ENCODE peak calls at places on chromosomes 16 and 17, in seven cellular contexts. One of them, this sample, is unnamed.

GRCh38 chr16:89172901-89173628 is 1.5 kb downstream of the CDH15 start:
- DNase-seq in heart left ventricle: no peak
- DNase-seq in transverse colon: no peak
- DNase-seq in neural progenitor cell: peak; percentile 30
- DNase-seq in CD4-positive, alpha-beta T cell: no peak
- DNase-seq in prostate gland: no peak
- DNase-seq in A673: no peak
- DNase-seq in this sample: no peak

GRCh38 chr17:76737082-76737675 is at the start of gene SRSF2:
- DNase-seq in transverse colon: peak; percentile 98
- DNase-seq in neural progenitor cell: peak; percentile 99
- DNase-seq in prostate gland: peak; percentile 97
- DNase-seq in heart left ventricle: peak; percentile 98
- DNase-seq in A673: peak; percentile 100
- DNase-seq in CD4-positive, alpha-beta T cell: peak; percentile 98
- DNase-seq in this sample: peak; percentile 96

GRCh38 chr17:148757-149156 is 11.4 kb downstream of the SCGB1C2 start:
- DNase-seq in transverse colon: no peak
- DNase-seq in neural progenitor cell: no peak
- DNase-seq in heart left ventricle: no peak
- DNase-seq in CD4-positive, alpha-beta T cell: no peak
- DNase-seq in A673: no peak
- DNase-seq in prostate gland: no peak
- DNase-seq in this sample: no peak

GRCh38 chr16:85556456-85557082 is 56.6 kb upstream of the GSE1 start:
- DNase-seq in neural progenitor cell: peak; percentile 71
- DNase-seq in heart left ventricle: peak; percentile 60
- DNase-seq in A673: peak; percentile 45
- DNase-seq in transverse colon: peak; percentile 72
- DNase-seq in prostate gland: peak; percentile 36
- DNase-seq in CD4-positive, alpha-beta T cell: peak; percentile 39
- DNase-seq in this sample: peak; percentile 53

GRCh38 chr17:77320501-77321256 is 179.9 kb downstream of the SEC14L1 start:
- DNase-seq in heart left ventricle: no peak
- DNase-seq in A673: peak; percentile 68
- DNase-seq in neural progenitor cell: no peak
- DNase-seq in prostate gland: no peak
- DNase-seq in CD4-positive, alpha-beta T cell: no peak
- DNase-seq in transverse colon: peak; percentile 29
- DNase-seq in this sample: no peak

GRCh38 chr16:14301150-14302030 is 230.3 kb downstream of the MRTFB start:
- DNase-seq in CD4-positive, alpha-beta T cell: no peak
- DNase-seq in A673: no peak
- DNase-seq in transverse colon: peak; percentile 38
- DNase-seq in neural progenitor cell: peak; percentile 42
- DNase-seq in prostate gland: no peak
- DNase-seq in heart left ventricle: no peak
- DNase-seq in this sample: peak; percentile 65

GRCh38 chr17:57294075-57294474 is 37.8 kb downstream of the MSI2 start:
- DNase-seq in CD4-positive, alpha-beta T cell: no peak
- DNase-seq in prostate gland: no peak
- DNase-seq in A673: no peak
- DNase-seq in heart left ventricle: no peak
- DNase-seq in transverse colon: no peak
- DNase-seq in neural progenitor cell: no peak
- DNase-seq in this sample: no peak

GRCh38 chr16:80931985-80932720 is 74.5 kb downstream of the CMC2 start:
- DNase-seq in prostate gland: peak; percentile 74
- DNase-seq in CD4-positive, alpha-beta T cell: no peak
- DNase-seq in heart left ventricle: peak; percentile 78
- DNase-seq in neural progenitor cell: peak; percentile 72
- DNase-seq in A673: peak; percentile 48
- DNase-seq in transverse colon: peak; percentile 41
- DNase-seq in this sample: peak; percentile 71

GRCh38 chr16:676565-677297 is 1.3 kb downstream of the RHBDL1 start:
- DNase-seq in prostate gland: peak; percentile 89
- DNase-seq in A673: no peak
- DNase-seq in heart left ventricle: no peak
- DNase-seq in transverse colon: peak; percentile 93
- DNase-seq in CD4-positive, alpha-beta T cell: no peak
- DNase-seq in neural progenitor cell: no peak
- DNase-seq in this sample: no peak

GRCh38 chr17:67663445-67663844 is 54.3 kb upstream of the NOL11 start:
- DNase-seq in prostate gland: no peak
- DNase-seq in A673: no peak
- DNase-seq in CD4-positive, alpha-beta T cell: no peak
- DNase-seq in neural progenitor cell: no peak
- DNase-seq in heart left ventricle: no peak
- DNase-seq in transverse colon: no peak
- DNase-seq in this sample: no peak

GRCh38 chr16:58018803-58019202 is 6.8 kb upstream of the MMP15 start:
- DNase-seq in CD4-positive, alpha-beta T cell: no peak
- DNase-seq in heart left ventricle: no peak
- DNase-seq in neural progenitor cell: peak; percentile 39
- DNase-seq in A673: no peak
- DNase-seq in prostate gland: no peak
- DNase-seq in transverse colon: no peak
- DNase-seq in this sample: no peak

GRCh38 chr16:3812469-3813172 is 67.9 kb downstream of the CREBBP start:
- DNase-seq in transverse colon: no peak
- DNase-seq in A673: no peak
- DNase-seq in prostate gland: no peak
- DNase-seq in neural progenitor cell: no peak
- DNase-seq in CD4-positive, alpha-beta T cell: no peak
- DNase-seq in heart left ventricle: no peak
- DNase-seq in this sample: no peak

DNA sequence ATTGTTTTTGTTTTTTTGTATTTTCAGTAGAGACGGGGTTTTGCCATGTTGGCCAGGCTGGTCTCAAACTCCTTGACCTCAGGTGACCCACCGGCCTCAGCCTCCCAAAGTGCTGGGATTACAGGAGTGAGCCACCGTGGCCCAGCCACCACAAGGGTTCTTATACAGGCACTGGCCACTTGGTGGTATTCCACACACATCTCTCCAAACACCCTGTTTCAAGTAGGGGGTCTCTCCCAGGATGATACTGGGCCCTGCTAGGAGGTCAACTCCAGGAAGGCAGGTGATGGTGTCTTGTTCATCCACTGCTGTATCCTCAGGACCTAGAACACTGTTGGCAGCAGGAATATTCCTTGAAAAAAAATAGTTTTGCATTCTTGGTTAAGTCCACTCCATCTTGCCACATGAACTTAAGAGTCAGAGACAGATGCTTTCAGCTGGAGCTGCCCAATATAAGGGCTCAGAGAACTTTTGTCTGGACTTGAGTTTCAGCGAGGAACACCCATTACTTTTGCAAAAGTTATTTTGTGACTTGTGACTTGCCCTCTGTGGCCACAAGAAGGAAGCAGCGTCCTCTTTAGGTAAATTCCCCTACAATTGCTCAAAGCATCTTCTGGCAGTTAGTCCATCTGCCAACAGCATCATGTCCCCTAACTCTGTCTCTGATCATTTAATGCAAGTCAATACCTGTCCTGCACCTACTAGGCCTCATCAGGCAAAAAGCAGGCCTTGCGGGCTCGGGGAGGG is 7.4 kb upstream of the EEF2K start:
- DNase-seq in transverse colon: no peak
- DNase-seq in prostate gland: no peak
- DNase-seq in CD4-positive, alpha-beta T cell: no peak
- DNase-seq in heart left ventricle: no peak
- DNase-seq in neural progenitor cell: no peak
- DNase-seq in A673: no peak
- DNase-seq in this sample: no peak
- TF ChIP-seq CTCF in transverse colon: no peak
- TF ChIP-seq CTCF in prostate gland: no peak
- TF ChIP-seq CTCF in CD4-positive, alpha-beta T cell: no peak
- TF ChIP-seq CTCF in heart left ventricle: no peak
- TF ChIP-seq CTCF in neural progenitor cell: no peak
- TF ChIP-seq CTCF in A673: no peak
- TF ChIP-seq CTCF in this sample: no peak

GRCh38 chr16:75172578-75172977 is 24.3 kb downstream of the ZFP1 start:
- DNase-seq in prostate gland: no peak
- DNase-seq in A673: no peak
- DNase-seq in CD4-positive, alpha-beta T cell: no peak
- DNase-seq in neural progenitor cell: no peak
- DNase-seq in transverse colon: no peak
- DNase-seq in heart left ventricle: no peak
- DNase-seq in this sample: no peak
- H3K9me3 ChIP-seq in prostate gland: no peaks in the 10 kb centered on the region
- H3K9me3 ChIP-seq in A673: peaks cover 89% of the 10 kb centered on the region
- H3K9me3 ChIP-seq in CD4-positive, alpha-beta T cell: peaks cover 85% of the 10 kb centered on the region
- H3K9me3 ChIP-seq in neural progenitor cell: peaks cover 33% of the 10 kb centered on the region
- H3K9me3 ChIP-seq in transverse colon: peaks cover 63% of the 10 kb centered on the region
- H3K9me3 ChIP-seq in heart left ventricle: peaks cover 11% of the 10 kb centered on the region
- H3K9me3 ChIP-seq in this sample: peaks cover 97% of the 10 kb centered on the region

GRCh38 chr16:2785101-2785991 is 2.0 kb downstream of the PRSS33 start:
- DNase-seq in neural progenitor cell: no peak
- DNase-seq in prostate gland: no peak
- DNase-seq in transverse colon: peak; percentile 33
- DNase-seq in heart left ventricle: peak; percentile 19
- DNase-seq in A673: no peak
- DNase-seq in CD4-positive, alpha-beta T cell: no peak
- DNase-seq in this sample: no peak
- TF ChIP-seq CTCF in neural progenitor cell: peak; percentile 13
- TF ChIP-seq CTCF in prostate gland: no peak
- TF ChIP-seq CTCF in transverse colon: peak; percentile 4
- TF ChIP-seq CTCF in heart left ventricle: no peak
- TF ChIP-seq CTCF in A673: peak; percentile 46
- TF ChIP-seq CTCF in CD4-positive, alpha-beta T cell: peak; percentile 47
- TF ChIP-seq CTCF in this sample: no peak

DNA sequence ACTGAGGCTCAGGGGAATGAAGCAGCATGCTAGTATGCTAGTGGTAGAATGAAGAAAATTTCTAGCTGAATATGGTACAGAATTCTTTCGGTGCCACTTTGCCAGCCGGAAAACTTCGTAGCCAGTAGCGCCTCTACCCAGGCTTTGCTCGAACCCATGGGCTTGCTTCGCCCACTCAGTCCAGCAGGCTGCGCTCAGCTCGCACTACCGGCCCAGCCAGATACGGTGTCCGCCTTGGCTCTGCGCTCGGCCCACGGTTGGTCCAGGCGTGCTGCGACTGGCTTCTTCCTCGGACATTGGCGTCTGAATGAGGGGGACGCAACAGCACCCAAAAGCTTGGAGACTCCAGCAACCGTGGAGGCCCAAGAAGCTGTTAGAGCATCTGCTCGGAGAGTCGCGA is 372.5 kb upstream of the CDH8 start:
- DNase-seq in A673: no peak
- DNase-seq in heart left ventricle: no peak
- DNase-seq in CD4-positive, alpha-beta T cell: no peak
- DNase-seq in prostate gland: no peak
- DNase-seq in transverse colon: no peak
- DNase-seq in neural progenitor cell: peak; percentile 74
- DNase-seq in this sample: no peak
- H3K9me3 ChIP-seq in A673: no peaks in the 10 kb centered on the region
- H3K9me3 ChIP-seq in heart left ventricle: no peaks in the 10 kb centered on the region
- H3K9me3 ChIP-seq in CD4-positive, alpha-beta T cell: no peaks in the 10 kb centered on the region
- H3K9me3 ChIP-seq in prostate gland: no peaks in the 10 kb centered on the region
- H3K9me3 ChIP-seq in transverse colon: no peaks in the 10 kb centered on the region
- H3K9me3 ChIP-seq in neural progenitor cell: no peaks in the 10 kb centered on the region
- H3K9me3 ChIP-seq in this sample: no peaks in the 10 kb centered on the region

GRCh38 chr17:70099267-70099666 is 24.2 kb downstream of the KCNJ16 start:
- DNase-seq in CD4-positive, alpha-beta T cell: no peak
- DNase-seq in neural progenitor cell: no peak
- DNase-seq in prostate gland: no peak
- DNase-seq in heart left ventricle: no peak
- DNase-seq in A673: no peak
- DNase-seq in transverse colon: no peak
- DNase-seq in this sample: no peak

GRCh38 chr17:70098030-70098429 is 23.0 kb downstream of the KCNJ16 start:
- DNase-seq in CD4-positive, alpha-beta T cell: no peak
- DNase-seq in heart left ventricle: no peak
- DNase-seq in A673: peak; percentile 15
- DNase-seq in neural progenitor cell: no peak
- DNase-seq in transverse colon: no peak
- DNase-seq in prostate gland: no peak
- DNase-seq in this sample: no peak

GRCh38 chr17:70102531-70102930 is 27.5 kb downstream of the KCNJ16 start:
- DNase-seq in transverse colon: no peak
- DNase-seq in heart left ventricle: no peak
- DNase-seq in CD4-positive, alpha-beta T cell: no peak
- DNase-seq in A673: no peak
- DNase-seq in neural progenitor cell: no peak
- DNase-seq in prostate gland: no peak
- DNase-seq in this sample: no peak

GRCh38 chr17:70099884-70100283 is 24.9 kb downstream of the KCNJ16 start:
- DNase-seq in CD4-positive, alpha-beta T cell: no peak
- DNase-seq in prostate gland: no peak
- DNase-seq in heart left ventricle: no peak
- DNase-seq in A673: no peak
- DNase-seq in neural progenitor cell: no peak
- DNase-seq in transverse colon: no peak
- DNase-seq in this sample: no peak

GRCh38 chr17:70100983-70101382 is 26.0 kb downstream of the KCNJ16 start:
- DNase-seq in transverse colon: no peak
- DNase-seq in A673: no peak
- DNase-seq in CD4-positive, alpha-beta T cell: no peak
- DNase-seq in prostate gland: no peak
- DNase-seq in heart left ventricle: no peak
- DNase-seq in neural progenitor cell: no peak
- DNase-seq in this sample: peak; percentile 9
- TF ChIP-seq CTCF in transverse colon: no peak
- TF ChIP-seq CTCF in A673: no peak
- TF ChIP-seq CTCF in CD4-positive, alpha-beta T cell: no peak
- TF ChIP-seq CTCF in prostate gland: no peak
- TF ChIP-seq CTCF in heart left ventricle: peak; percentile 14
- TF ChIP-seq CTCF in neural progenitor cell: peak; percentile 15
- TF ChIP-seq CTCF in this sample: peak; percentile 31

DNA sequence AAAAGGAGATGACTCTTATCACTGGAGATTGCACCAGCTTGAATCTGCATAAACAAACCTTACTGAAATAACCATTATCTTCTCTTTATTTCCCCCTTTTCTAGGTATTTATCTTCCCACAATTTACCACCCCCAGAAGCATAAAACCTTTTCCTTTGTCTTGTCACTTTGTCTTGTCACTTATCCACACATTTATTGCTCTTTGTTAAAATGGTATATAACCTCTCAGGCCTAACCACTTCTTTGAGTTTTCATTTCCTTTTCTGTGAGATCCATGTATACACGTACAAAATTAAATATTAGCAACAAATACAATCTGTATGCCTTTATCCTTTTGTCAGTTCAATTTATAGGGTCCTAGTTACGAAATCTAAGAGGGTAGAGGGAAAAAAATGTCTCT is 122.9 kb downstream of the CACNG3 start:
- DNase-seq in neural progenitor cell: no peak
- DNase-seq in CD4-positive, alpha-beta T cell: no peak
- DNase-seq in A673: no peak
- DNase-seq in heart left ventricle: no peak
- DNase-seq in prostate gland: no peak
- DNase-seq in transverse colon: no peak
- DNase-seq in this sample: no peak
- H3K9me3 ChIP-seq in neural progenitor cell: peaks cover 7% of the 10 kb centered on the region
- H3K9me3 ChIP-seq in CD4-positive, alpha-beta T cell: peaks cover 29% of the 10 kb centered on the region
- H3K9me3 ChIP-seq in A673: peaks cover 28% of the 10 kb centered on the region
- H3K9me3 ChIP-seq in heart left ventricle: no peaks in the 10 kb centered on the region
- H3K9me3 ChIP-seq in prostate gland: no peaks in the 10 kb centered on the region
- H3K9me3 ChIP-seq in transverse colon: peaks cover 7% of the 10 kb centered on the region
- H3K9me3 ChIP-seq in this sample: peaks cover 28% of the 10 kb centered on the region